ENCODE peak calls at places on chromosomes 2 and 18, in seven cellular contexts. B is HTR-8/SVneo; G is hepatic stellate cell; T is astrocyte of the spinal cord; N is stimulated activated naive CD8-positive, alpha-beta T cell treated with anti-CD3 and anti-CD28 coated beads, Interleukin-15, amount 100 ng/mL, for 72 hours; M is HEK293T; X is activated T-cell treated with anti-CD3 and anti-CD28 coated beads for 1 hour. K is an unnamed sample.

GRCh38 chr2:208064220-208064951 is 39.1 kb upstream of the PLEKHM3 start:
- DNase-seq in X (no peak), M (no peak), N (no peak), T (peak; percentile 92), B (peak; percentile 64), G (peak; percentile 79), K (no peak)

GRCh38 chr2:111041398-111042202 is 79.1 kb upstream of the BCL2L11 start:
- DNase-seq in G (no peak), T (no peak), N (no peak), B (no peak), X (no peak), M (no peak), K (no peak)

GRCh38 chr2:217947341-217948316 is 55.2 kb downstream of the TNS1 start:
- DNase-seq in M (no peak), G (no peak), B (no peak), N (no peak), X (no peak), T (no peak), K (no peak)

GRCh38 chr2:226306969-226307368 is 492.7 kb downstream of the IRS1 start:
- DNase-seq in X (no peak), G (no peak), M (no peak), N (no peak), T (no peak), B (no peak), K (no peak)

GRCh38 chr2:236101311-236101950 is 66.8 kb downstream of the GBX2 start:
- DNase-seq in N (no peak), X (no peak), G (no peak), B (no peak), T (no peak), M (peak; percentile 15), K (no peak)

GRCh38 chr2:219441451-219442205 is 7.0 kb downstream of the SPEG start:
- DNase-seq in X (peak; percentile 50), G (peak; percentile 90), M (peak; percentile 85), B (peak; percentile 85), N (peak; percentile 33), T (no peak), K (peak; percentile 63)

GRCh38 chr2:213078686-213079085 is 72.7 kb downstream of the IKZF2 start:
- DNase-seq in M (no peak), X (no peak), T (no peak), N (no peak), B (no peak), G (no peak), K (no peak)

GRCh38 chr2:196481323-196481695 is 158.2 kb upstream of the CCDC150 start:
- DNase-seq in T (peak; percentile 67), B (peak; percentile 10), G (peak; percentile 39), M (no peak), X (no peak), N (no peak), K (no peak)

GRCh38 chr18:73768043-73768442 is 379.6 kb downstream of the FBXO15 start:
- DNase-seq in M (no peak), N (no peak), B (no peak), G (no peak), T (no peak), X (no peak), K (no peak)

GRCh38 chr2:113197347-113198047 is 23.7 kb downstream of the PSD4 start:
- DNase-seq in G (no peak), N (no peak), M (no peak), T (no peak), X (no peak), B (no peak), K (no peak)

GRCh38 chr2:215612770-215613169 is 176.9 kb upstream of the FN1 start:
- DNase-seq in N (no peak), B (no peak), X (no peak), M (no peak), T (peak; percentile 60), G (no peak), K (no peak)

GRCh38 chr2:235029054-235029453 is 77.2 kb downstream of the SH3BP4 start:
- DNase-seq in M (no peak), N (no peak), X (no peak), B (no peak), G (no peak), T (no peak), K (no peak)

GRCh38 chr2:241161646-241162281 is 11.5 kb downstream of the PPP1R7 start:
- DNase-seq in B (no peak), G (peak; percentile 90), N (no peak), X (no peak), M (no peak), T (peak; percentile 86), K (no peak)

GRCh38 chr2:402721-403120 is 114.8 kb upstream of the ALKAL2 start:
- DNase-seq in B (no peak), M (no peak), X (no peak), N (no peak), T (no peak), G (no peak), K (no peak)

GRCh38 chr2:59176737-59177136 is 935.6 kb upstream of the FANCL start:
- DNase-seq in T (no peak), X (no peak), B (no peak), M (no peak), G (no peak), N (no peak), K (no peak)

GRCh38 chr2:129868151-129868550 is 111.3 kb upstream of the RAB6C start:
- DNase-seq in N (no peak), T (no peak), G (no peak), X (no peak), B (no peak), M (no peak), K (no peak)

GRCh38 chr18:43079422-43079821 is 36.1 kb downstream of the RIT2 start:
- DNase-seq in B (no peak), N (no peak), G (no peak), X (no peak), M (no peak), T (no peak), K (no peak)

GRCh38 chr18:30886998-30887397 is 155.5 kb downstream of the DSC3 start:
- DNase-seq in N (no peak), B (no peak), G (no peak), X (no peak), T (no peak), M (no peak), K (no peak)

GRCh38 chr18:5546660-5547059 is 2.9 kb upstream of the EPB41L3 start:
- DNase-seq in B (peak; percentile 29), G (no peak), T (peak; percentile 72), N (no peak), M (peak; percentile 34), X (no peak), K (no peak)

GRCh38 chr2:60581461-60582282 is 28.2 kb upstream of the BCL11A start:
- DNase-seq in M (peak; percentile 88), B (peak; percentile 78), G (peak; percentile 74), T (peak; percentile 41), N (peak; percentile 76), X (peak; percentile 40), K (peak; percentile 41)

GRCh38 chr18:10049721-10050120 is 135.9 kb downstream of the VAPA start:
- DNase-seq in G (no peak), M (no peak), N (no peak), T (no peak), X (no peak), B (no peak), K (no peak)